ENCODE peak calls at places on chromosomes 6 and 20, in ten cellular contexts. One of them, this sample, is unnamed.
A peak's percentile ranks its signal among the peaks of the same experiment; 100 is the strongest.

GRCh38 chr6:5512422-5512821 is 251.1 kb downstream of the FARS2 start:
- DNase-seq in heart left ventricle: no peak
- DNase-seq in GM23338: no peak
- DNase-seq in tibial nerve: no peak
- DNase-seq in upper lobe of left lung: no peak
- DNase-seq in lung: no peak
- DNase-seq in HL-60: no peak
- DNase-seq in CD4-positive, alpha-beta T cell: no peak
- DNase-seq in PC-9: no peak
- DNase-seq in pancreas: no peak
- DNase-seq in this sample: no peak

GRCh38 chr6:73774311-73774766 is 78.3 kb downstream of the CD109 start:
- DNase-seq in GM23338: no peak
- DNase-seq in heart left ventricle: peak; percentile 57
- DNase-seq in pancreas: no peak
- DNase-seq in tibial nerve: peak; percentile 17
- DNase-seq in upper lobe of left lung: no peak
- DNase-seq in CD4-positive, alpha-beta T cell: no peak
- DNase-seq in lung: no peak
- DNase-seq in PC-9: peak; percentile 97
- DNase-seq in HL-60: no peak
- DNase-seq in this sample: peak; percentile 98

GRCh38 chr6:137872071-137872470 is 5.0 kb downstream of the TNFAIP3 start:
- DNase-seq in heart left ventricle: no peak
- DNase-seq in PC-9: peak; percentile 46
- DNase-seq in lung: no peak
- DNase-seq in tibial nerve: no peak
- DNase-seq in CD4-positive, alpha-beta T cell: no peak
- DNase-seq in pancreas: no peak
- DNase-seq in upper lobe of left lung: no peak
- DNase-seq in GM23338: no peak
- DNase-seq in HL-60: no peak
- DNase-seq in this sample: no peak

GRCh38 chr20:46367967-46368901 is 38.2 kb downstream of the ELMO2 start:
- DNase-seq in upper lobe of left lung: no peak
- DNase-seq in GM23338: no peak
- DNase-seq in tibial nerve: no peak
- DNase-seq in HL-60: no peak
- DNase-seq in pancreas: no peak
- DNase-seq in lung: no peak
- DNase-seq in PC-9: peak; percentile 90
- DNase-seq in CD4-positive, alpha-beta T cell: no peak
- DNase-seq in heart left ventricle: no peak
- DNase-seq in this sample: no peak

GRCh38 chr20:29301624-29302259 is 1955.7 kb upstream of the DEFB115 start:
- DNase-seq in GM23338: no peak
- DNase-seq in HL-60: no peak
- DNase-seq in lung: no peak
- DNase-seq in CD4-positive, alpha-beta T cell: no peak
- DNase-seq in heart left ventricle: no peak
- DNase-seq in upper lobe of left lung: no peak
- DNase-seq in PC-9: no peak
- DNase-seq in pancreas: no peak
- DNase-seq in tibial nerve: no peak
- DNase-seq in this sample: no peak

GRCh38 chr6:73798592-73798991 is 102.6 kb downstream of the CD109 start:
- DNase-seq in HL-60: no peak
- DNase-seq in tibial nerve: peak; percentile 19
- DNase-seq in heart left ventricle: no peak
- DNase-seq in CD4-positive, alpha-beta T cell: no peak
- DNase-seq in upper lobe of left lung: no peak
- DNase-seq in lung: no peak
- DNase-seq in PC-9: peak; percentile 76
- DNase-seq in GM23338: peak; percentile 60
- DNase-seq in pancreas: no peak
- DNase-seq in this sample: no peak

GRCh38 chr20:6044102-6044501 is 9.8 kb downstream of the LRRN4 start:
- DNase-seq in lung: no peak
- DNase-seq in tibial nerve: no peak
- DNase-seq in HL-60: no peak
- DNase-seq in CD4-positive, alpha-beta T cell: no peak
- DNase-seq in heart left ventricle: no peak
- DNase-seq in upper lobe of left lung: no peak
- DNase-seq in GM23338: peak; percentile 45
- DNase-seq in pancreas: no peak
- DNase-seq in PC-9: no peak
- DNase-seq in this sample: no peak

GRCh38 chr20:3783068-3783489 is 1.8 kb upstream of the SPEF1 start:
- DNase-seq in heart left ventricle: no peak
- DNase-seq in PC-9: no peak
- DNase-seq in HL-60: no peak
- DNase-seq in pancreas: peak; percentile 22
- DNase-seq in tibial nerve: no peak
- DNase-seq in GM23338: no peak
- DNase-seq in upper lobe of left lung: no peak
- DNase-seq in lung: no peak
- DNase-seq in CD4-positive, alpha-beta T cell: no peak
- DNase-seq in this sample: no peak

GRCh38 chr20:26208296-26209091 is 511.8 kb upstream of the ZNF337 start:
- DNase-seq in PC-9: no peak
- DNase-seq in upper lobe of left lung: peak; percentile 51
- DNase-seq in tibial nerve: no peak
- DNase-seq in heart left ventricle: peak; percentile 17
- DNase-seq in GM23338: peak; percentile 77
- DNase-seq in pancreas: peak; percentile 10
- DNase-seq in lung: peak; percentile 56
- DNase-seq in HL-60: no peak
- DNase-seq in CD4-positive, alpha-beta T cell: peak; percentile 66
- DNase-seq in this sample: peak; percentile 12

GRCh38 chr20:18138639-18139583 is 1.2 kb downstream of the KAT14 start:
- DNase-seq in CD4-positive, alpha-beta T cell: no peak
- DNase-seq in GM23338: no peak
- DNase-seq in lung: no peak
- DNase-seq in HL-60: no peak
- DNase-seq in PC-9: no peak
- DNase-seq in heart left ventricle: no peak
- DNase-seq in upper lobe of left lung: no peak
- DNase-seq in tibial nerve: no peak
- DNase-seq in pancreas: no peak
- DNase-seq in this sample: no peak

DNA sequence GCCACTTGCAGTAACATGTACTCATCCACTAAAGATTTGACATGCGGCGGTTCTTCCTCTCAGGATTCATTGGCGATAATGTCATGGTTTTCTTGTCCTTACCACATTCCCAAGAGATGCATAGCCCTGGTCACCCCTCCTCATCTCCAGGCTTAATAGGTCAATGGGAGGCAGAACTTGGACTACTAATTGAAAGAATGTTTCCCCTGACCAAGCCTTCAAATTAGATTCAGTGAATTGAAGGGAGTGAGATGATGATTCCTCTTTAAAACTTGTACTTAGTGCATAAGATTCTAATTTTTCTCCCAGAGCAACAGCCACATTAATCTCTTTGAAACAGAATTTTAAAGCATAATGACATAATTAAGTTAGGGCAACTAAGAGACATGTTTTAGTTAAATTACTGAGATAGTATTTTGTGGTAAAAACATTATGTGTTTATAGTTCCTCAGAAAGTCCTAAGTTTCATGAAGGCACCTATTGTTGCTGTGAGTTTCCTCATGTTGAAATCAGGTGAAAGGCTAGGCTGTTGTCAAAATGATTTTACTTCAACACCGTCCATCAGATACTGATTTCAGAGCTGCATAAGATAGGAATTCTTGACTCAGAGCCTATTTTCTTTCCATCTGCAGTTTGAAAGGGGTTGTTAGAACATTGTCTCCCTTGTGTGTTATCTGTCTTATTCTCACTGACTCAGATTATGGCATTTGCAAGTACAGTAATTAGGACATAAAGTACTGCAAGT is 48.5 kb downstream of the STK4 start:
- DNase-seq in pancreas: no peak
- DNase-seq in heart left ventricle: no peak
- DNase-seq in PC-9: peak; percentile 82
- DNase-seq in CD4-positive, alpha-beta T cell: no peak
- DNase-seq in lung: no peak
- DNase-seq in tibial nerve: no peak
- DNase-seq in upper lobe of left lung: no peak
- DNase-seq in GM23338: no peak
- DNase-seq in HL-60: no peak
- DNase-seq in this sample: peak; percentile 87
- H3K27ac ChIP-seq in pancreas: no peak overlapping the region
- H3K27ac ChIP-seq in heart left ventricle: peak overlapping the region; percentile 64
- H3K27ac ChIP-seq in PC-9: peak overlapping the region; percentile 87
- H3K27ac ChIP-seq in CD4-positive, alpha-beta T cell: no peak overlapping the region
- H3K27ac ChIP-seq in lung: peak overlapping the region; percentile 70
- H3K27ac ChIP-seq in tibial nerve: no peak overlapping the region
- H3K27ac ChIP-seq in upper lobe of left lung: no peak overlapping the region
- H3K27ac ChIP-seq in GM23338: peak overlapping the region; percentile 6
- H3K27ac ChIP-seq in HL-60: no peak overlapping the region
- H3K27ac ChIP-seq in this sample: no peak overlapping the region

GRCh38 chr6:17908831-17909230 is 78.6 kb downstream of the KIF13A start:
- DNase-seq in tibial nerve: no peak
- DNase-seq in upper lobe of left lung: no peak
- DNase-seq in CD4-positive, alpha-beta T cell: no peak
- DNase-seq in heart left ventricle: no peak
- DNase-seq in PC-9: no peak
- DNase-seq in lung: no peak
- DNase-seq in GM23338: no peak
- DNase-seq in HL-60: no peak
- DNase-seq in pancreas: no peak
- DNase-seq in this sample: no peak

GRCh38 chr6:17905611-17906592 is 81.5 kb downstream of the KIF13A start:
- DNase-seq in heart left ventricle: no peak
- DNase-seq in HL-60: no peak
- DNase-seq in CD4-positive, alpha-beta T cell: no peak
- DNase-seq in lung: no peak
- DNase-seq in pancreas: no peak
- DNase-seq in upper lobe of left lung: no peak
- DNase-seq in GM23338: no peak
- DNase-seq in PC-9: peak; percentile 66
- DNase-seq in tibial nerve: no peak
- DNase-seq in this sample: no peak

GRCh38 chr6:17904491-17905120 is 82.8 kb downstream of the KIF13A start:
- DNase-seq in GM23338: no peak
- DNase-seq in PC-9: no peak
- DNase-seq in lung: no peak
- DNase-seq in tibial nerve: no peak
- DNase-seq in upper lobe of left lung: no peak
- DNase-seq in pancreas: no peak
- DNase-seq in CD4-positive, alpha-beta T cell: no peak
- DNase-seq in heart left ventricle: no peak
- DNase-seq in HL-60: no peak
- DNase-seq in this sample: no peak

GRCh38 chr6:17910178-17910577 is 77.3 kb downstream of the KIF13A start:
- DNase-seq in CD4-positive, alpha-beta T cell: no peak
- DNase-seq in HL-60: no peak
- DNase-seq in upper lobe of left lung: no peak
- DNase-seq in heart left ventricle: no peak
- DNase-seq in pancreas: no peak
- DNase-seq in lung: no peak
- DNase-seq in PC-9: no peak
- DNase-seq in GM23338: no peak
- DNase-seq in tibial nerve: no peak
- DNase-seq in this sample: no peak

DNA sequence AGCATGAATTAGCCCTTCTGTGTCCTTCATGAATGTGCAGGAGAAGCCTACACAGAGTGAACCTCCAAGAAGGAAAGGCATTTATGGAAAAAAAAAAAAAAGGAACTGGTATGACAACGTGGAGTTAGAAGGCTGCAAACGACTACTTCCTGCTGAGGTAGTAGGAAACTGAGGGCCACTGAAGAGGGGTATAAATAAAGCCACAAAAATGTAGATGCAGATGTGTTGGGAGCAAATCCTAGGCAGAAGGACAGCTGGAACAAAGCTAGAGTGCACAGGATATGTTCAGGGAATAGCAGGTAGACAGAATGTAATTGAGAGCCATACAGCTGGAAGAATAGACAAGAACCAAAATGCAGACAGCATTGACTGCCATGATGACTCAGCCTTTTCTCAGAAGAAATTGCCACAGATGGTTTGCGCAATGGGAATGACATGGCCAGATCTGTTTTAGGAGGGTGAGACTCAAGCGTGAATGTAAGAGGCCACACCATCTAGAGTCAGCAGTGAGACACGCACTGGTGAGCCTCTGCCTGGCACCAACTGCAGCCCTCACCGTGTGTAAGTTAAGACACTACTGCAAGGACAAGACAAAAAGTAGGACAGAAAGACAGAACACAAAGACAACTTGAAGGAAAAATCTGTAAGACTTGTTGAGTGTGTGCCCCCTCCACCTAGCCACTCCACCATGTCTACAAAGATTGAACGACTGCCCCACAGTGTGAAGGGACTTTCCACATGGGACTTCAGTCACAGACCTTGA is 79.8 kb downstream of the KIF13A start:
- DNase-seq in upper lobe of left lung: peak; percentile 91
- DNase-seq in PC-9: peak; percentile 94
- DNase-seq in heart left ventricle: peak; percentile 47
- DNase-seq in pancreas: peak; percentile 30
- DNase-seq in GM23338: no peak
- DNase-seq in CD4-positive, alpha-beta T cell: no peak
- DNase-seq in HL-60: peak; percentile 97
- DNase-seq in lung: peak; percentile 82
- DNase-seq in tibial nerve: peak; percentile 62
- DNase-seq in this sample: no peak
- TF ChIP-seq CTCF in upper lobe of left lung: no peak
- TF ChIP-seq CTCF in PC-9: peak; percentile 16
- TF ChIP-seq CTCF in heart left ventricle: no peak
- TF ChIP-seq CTCF in pancreas: no peak
- TF ChIP-seq CTCF in GM23338: no peak
- TF ChIP-seq CTCF in CD4-positive, alpha-beta T cell: no peak
- TF ChIP-seq CTCF in HL-60: peak; percentile 31
- TF ChIP-seq CTCF in lung: no peak
- TF ChIP-seq CTCF in tibial nerve: no peak
- TF ChIP-seq CTCF in this sample: peak; percentile 34

GRCh38 chr6:122788208-122788607 is 850 bp upstream of the SMPDL3A start:
- DNase-seq in pancreas: no peak
- DNase-seq in HL-60: no peak
- DNase-seq in upper lobe of left lung: no peak
- DNase-seq in CD4-positive, alpha-beta T cell: no peak
- DNase-seq in PC-9: no peak
- DNase-seq in tibial nerve: no peak
- DNase-seq in GM23338: peak; percentile 17
- DNase-seq in lung: no peak
- DNase-seq in heart left ventricle: no peak
- DNase-seq in this sample: no peak
- H3K27ac ChIP-seq in pancreas: peak overlapping the region; percentile 100
- H3K27ac ChIP-seq in HL-60: no peak overlapping the region
- H3K27ac ChIP-seq in upper lobe of left lung: peak overlapping the region; percentile 99
- H3K27ac ChIP-seq in CD4-positive, alpha-beta T cell: no peak overlapping the region
- H3K27ac ChIP-seq in PC-9: no peak overlapping the region
- H3K27ac ChIP-seq in tibial nerve: no peak overlapping the region
- H3K27ac ChIP-seq in GM23338: no peak overlapping the region
- H3K27ac ChIP-seq in lung: no peak overlapping the region
- H3K27ac ChIP-seq in heart left ventricle: no peak overlapping the region
- H3K27ac ChIP-seq in this sample: peak overlapping the region; percentile 91

DNA sequence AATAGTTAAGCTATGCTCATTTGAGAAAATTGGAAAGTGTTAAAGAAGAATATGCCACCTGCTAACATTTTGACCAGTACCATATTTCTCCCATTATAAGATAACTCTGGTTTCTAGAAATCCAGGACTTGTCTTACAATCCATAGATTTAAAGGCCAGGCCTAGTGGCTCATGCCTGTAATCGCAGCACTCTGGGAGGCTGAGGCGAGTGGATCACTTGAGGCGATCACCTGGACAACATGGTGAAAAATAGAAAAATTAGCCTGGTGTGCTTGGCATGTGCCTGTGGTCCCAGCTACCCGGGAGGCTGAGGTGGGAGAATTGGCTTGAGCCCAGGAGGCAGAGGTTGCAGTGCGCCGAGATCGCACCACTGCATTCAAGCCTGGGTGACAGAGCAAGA is 26.7 kb upstream of the MAPRE1 start:
- DNase-seq in tibial nerve: no peak
- DNase-seq in lung: no peak
- DNase-seq in PC-9: no peak
- DNase-seq in pancreas: no peak
- DNase-seq in heart left ventricle: no peak
- DNase-seq in upper lobe of left lung: no peak
- DNase-seq in HL-60: no peak
- DNase-seq in CD4-positive, alpha-beta T cell: no peak
- DNase-seq in GM23338: no peak
- DNase-seq in this sample: no peak
- TF ChIP-seq CTCF in tibial nerve: no peak
- TF ChIP-seq CTCF in lung: no peak
- TF ChIP-seq CTCF in PC-9: peak; percentile 23
- TF ChIP-seq CTCF in pancreas: no peak
- TF ChIP-seq CTCF in heart left ventricle: no peak
- TF ChIP-seq CTCF in upper lobe of left lung: no peak
- TF ChIP-seq CTCF in HL-60: no peak
- TF ChIP-seq CTCF in CD4-positive, alpha-beta T cell: no peak
- TF ChIP-seq CTCF in GM23338: no peak
- TF ChIP-seq CTCF in this sample: no peak